ENCODE peak calls at places on chromosomes 13 and 19, in five cellular contexts. One of them, this sample, is unnamed.

GRCh38 chr13:27024062-27024461 is 147.5 kb downstream of the USP12 start:
- DNase-seq in gastrocnemius medialis: no peak
- DNase-seq in right lobe of liver: no peak
- DNase-seq in CD8-positive, alpha-beta T cell: no peak
- DNase-seq in CD8-positive, alpha-beta memory T cell: no peak
- DNase-seq in this sample: no peak

GRCh38 chr13:30466358-30466714 is 600 bp upstream of the HMGB1 start:
- DNase-seq in gastrocnemius medialis: no peak
- DNase-seq in right lobe of liver: no peak
- DNase-seq in CD8-positive, alpha-beta T cell: no peak
- DNase-seq in CD8-positive, alpha-beta memory T cell: no peak
- DNase-seq in this sample: no peak

GRCh38 chr13:32791545-32792172 is 205.4 kb downstream of the PDS5B start:
- DNase-seq in gastrocnemius medialis: no peak
- DNase-seq in right lobe of liver: no peak
- DNase-seq in CD8-positive, alpha-beta T cell: no peak
- DNase-seq in CD8-positive, alpha-beta memory T cell: peak; percentile 48
- DNase-seq in this sample: no peak

GRCh38 chr19:34936184-34936583 is 9.5 kb downstream of the ZNF30 start:
- DNase-seq in gastrocnemius medialis: no peak
- DNase-seq in right lobe of liver: no peak
- DNase-seq in CD8-positive, alpha-beta T cell: no peak
- DNase-seq in CD8-positive, alpha-beta memory T cell: no peak
- DNase-seq in this sample: no peak

GRCh38 chr19:54638683-54639082 is 8.4 kb downstream of the LILRB1 start:
- DNase-seq in gastrocnemius medialis: no peak
- DNase-seq in right lobe of liver: no peak
- DNase-seq in CD8-positive, alpha-beta T cell: no peak
- DNase-seq in CD8-positive, alpha-beta memory T cell: no peak
- DNase-seq in this sample: no peak

GRCh38 chr13:31201341-31202024 is 1.7 kb downstream of the B3GLCT start:
- DNase-seq in gastrocnemius medialis: peak; percentile 23
- DNase-seq in right lobe of liver: peak; percentile 69
- DNase-seq in CD8-positive, alpha-beta T cell: no peak
- DNase-seq in CD8-positive, alpha-beta memory T cell: no peak
- DNase-seq in this sample: no peak

GRCh38 chr13:91058066-91058465 is 289.4 kb upstream of the MIR17HG start:
- DNase-seq in gastrocnemius medialis: no peak
- DNase-seq in right lobe of liver: no peak
- DNase-seq in CD8-positive, alpha-beta T cell: no peak
- DNase-seq in CD8-positive, alpha-beta memory T cell: no peak
- DNase-seq in this sample: no peak

GRCh38 chr19:55179570-55180484 is at the start of gene SYT5:
- DNase-seq in gastrocnemius medialis: no peak
- DNase-seq in right lobe of liver: no peak
- DNase-seq in CD8-positive, alpha-beta T cell: peak; percentile 63
- DNase-seq in CD8-positive, alpha-beta memory T cell: peak; percentile 76
- DNase-seq in this sample: peak; percentile 28

GRCh38 chr13:87975035-87975434 is 303.9 kb downstream of the SLITRK5 start:
- DNase-seq in gastrocnemius medialis: no peak
- DNase-seq in right lobe of liver: no peak
- DNase-seq in CD8-positive, alpha-beta T cell: no peak
- DNase-seq in CD8-positive, alpha-beta memory T cell: no peak
- DNase-seq in this sample: no peak

GRCh38 chr19:9721861-9722260 is 46.7 kb downstream of the ZNF846 start:
- DNase-seq in gastrocnemius medialis: no peak
- DNase-seq in right lobe of liver: no peak
- DNase-seq in CD8-positive, alpha-beta T cell: no peak
- DNase-seq in CD8-positive, alpha-beta memory T cell: no peak
- DNase-seq in this sample: no peak

GRCh38 chr19:55809381-55810058 is 22.3 kb downstream of the NLRP11 start:
- DNase-seq in gastrocnemius medialis: peak; percentile 14
- DNase-seq in right lobe of liver: peak; percentile 81
- DNase-seq in CD8-positive, alpha-beta T cell: no peak
- DNase-seq in CD8-positive, alpha-beta memory T cell: no peak
- DNase-seq in this sample: no peak

GRCh38 chr13:98327326-98328314 is 150.6 kb upstream of the RNF113B start:
- DNase-seq in gastrocnemius medialis: no peak
- DNase-seq in right lobe of liver: no peak
- DNase-seq in CD8-positive, alpha-beta T cell: no peak
- DNase-seq in CD8-positive, alpha-beta memory T cell: no peak
- DNase-seq in this sample: no peak

GRCh38 chr13:109146912-109147624 is 517.7 kb downstream of the MYO16 start:
- DNase-seq in gastrocnemius medialis: no peak
- DNase-seq in right lobe of liver: no peak
- DNase-seq in CD8-positive, alpha-beta T cell: no peak
- DNase-seq in CD8-positive, alpha-beta memory T cell: no peak
- DNase-seq in this sample: no peak

GRCh38 chr19:34364830-34365462 is at the start of gene GPI:
- DNase-seq in gastrocnemius medialis: peak; percentile 59
- DNase-seq in right lobe of liver: peak; percentile 75
- DNase-seq in CD8-positive, alpha-beta T cell: peak; percentile 63
- DNase-seq in CD8-positive, alpha-beta memory T cell: peak; percentile 74
- DNase-seq in this sample: peak; percentile 68

GRCh38 chr19:54164369-54165068 is 5.0 kb upstream of the LENG1 start:
- DNase-seq in gastrocnemius medialis: no peak
- DNase-seq in right lobe of liver: no peak
- DNase-seq in CD8-positive, alpha-beta T cell: peak; percentile 49
- DNase-seq in CD8-positive, alpha-beta memory T cell: peak; percentile 65
- DNase-seq in this sample: no peak

GRCh38 chr13:30932481-30933333 is at the start of gene TEX26:
- DNase-seq in gastrocnemius medialis: no peak
- DNase-seq in right lobe of liver: no peak
- DNase-seq in CD8-positive, alpha-beta T cell: no peak
- DNase-seq in CD8-positive, alpha-beta memory T cell: no peak
- DNase-seq in this sample: no peak

GRCh38 chr13:106700007-106700950 is 132.3 kb upstream of the ARGLU1 start:
- DNase-seq in gastrocnemius medialis: no peak
- DNase-seq in right lobe of liver: no peak
- DNase-seq in CD8-positive, alpha-beta T cell: no peak
- DNase-seq in CD8-positive, alpha-beta memory T cell: no peak
- DNase-seq in this sample: no peak

GRCh38 chr13:113973218-113974164 is at the start of gene C13orf46:
- DNase-seq in gastrocnemius medialis: peak; percentile 9
- DNase-seq in right lobe of liver: peak; percentile 90
- DNase-seq in CD8-positive, alpha-beta T cell: peak; percentile 13
- DNase-seq in CD8-positive, alpha-beta memory T cell: no peak
- DNase-seq in this sample: no peak

GRCh38 chr13:106466691-106467405 is 68.6 kb downstream of the EFNB2 start:
- DNase-seq in gastrocnemius medialis: no peak
- DNase-seq in right lobe of liver: no peak
- DNase-seq in CD8-positive, alpha-beta T cell: no peak
- DNase-seq in CD8-positive, alpha-beta memory T cell: no peak
- DNase-seq in this sample: no peak

GRCh38 chr13:28531956-28532225 is 37.0 kb upstream of the FLT1 start:
- DNase-seq in gastrocnemius medialis: no peak
- DNase-seq in right lobe of liver: no peak
- DNase-seq in CD8-positive, alpha-beta T cell: no peak
- DNase-seq in CD8-positive, alpha-beta memory T cell: no peak
- DNase-seq in this sample: no peak

GRCh38 chr19:39410620-39411005 is 1.9 kb upstream of the PLEKHG2 start:
- DNase-seq in gastrocnemius medialis: no peak
- DNase-seq in right lobe of liver: no peak
- DNase-seq in CD8-positive, alpha-beta T cell: no peak
- DNase-seq in CD8-positive, alpha-beta memory T cell: no peak
- DNase-seq in this sample: no peak

GRCh38 chr13:24036115-24036514 is 124.4 kb upstream of the SPATA13 start:
- DNase-seq in gastrocnemius medialis: no peak
- DNase-seq in right lobe of liver: no peak
- DNase-seq in CD8-positive, alpha-beta T cell: no peak
- DNase-seq in CD8-positive, alpha-beta memory T cell: no peak
- DNase-seq in this sample: no peak

GRCh38 chr13:24040835-24041234 is 119.7 kb upstream of the SPATA13 start:
- DNase-seq in gastrocnemius medialis: no peak
- DNase-seq in right lobe of liver: no peak
- DNase-seq in CD8-positive, alpha-beta T cell: no peak
- DNase-seq in CD8-positive, alpha-beta memory T cell: no peak
- DNase-seq in this sample: no peak

GRCh38 chr13:24039621-24040475 is 120.7 kb upstream of the SPATA13 start:
- DNase-seq in gastrocnemius medialis: no peak
- DNase-seq in right lobe of liver: no peak
- DNase-seq in CD8-positive, alpha-beta T cell: no peak
- DNase-seq in CD8-positive, alpha-beta memory T cell: no peak
- DNase-seq in this sample: no peak

GRCh38 chr13:24038846-24039330 is 121.6 kb upstream of the SPATA13 start:
- DNase-seq in gastrocnemius medialis: no peak
- DNase-seq in right lobe of liver: no peak
- DNase-seq in CD8-positive, alpha-beta T cell: no peak
- DNase-seq in CD8-positive, alpha-beta memory T cell: no peak
- DNase-seq in this sample: peak; percentile 53

DNA sequence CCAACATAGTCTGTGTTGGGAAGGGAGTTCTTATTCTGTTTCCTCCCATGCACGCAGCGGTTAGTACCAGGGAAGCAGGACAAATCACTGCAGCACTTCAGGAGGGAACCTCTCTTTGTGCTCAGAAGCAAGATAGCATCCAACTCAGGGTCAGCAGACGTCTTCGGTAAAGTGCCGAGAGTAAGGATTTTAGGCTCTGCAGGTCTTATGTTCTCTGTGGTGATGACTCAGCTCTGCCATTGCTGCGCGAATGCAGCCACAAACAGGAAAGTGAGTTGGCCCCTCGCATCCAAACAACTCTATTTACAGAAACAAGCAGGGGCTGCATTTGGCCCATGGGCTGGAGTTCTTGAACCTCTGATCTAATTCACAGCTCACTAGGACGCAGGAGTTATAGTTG is 122.1 kb upstream of the SPATA13 start:
- DNase-seq in gastrocnemius medialis: no peak
- DNase-seq in right lobe of liver: no peak
- DNase-seq in CD8-positive, alpha-beta T cell: no peak
- DNase-seq in CD8-positive, alpha-beta memory T cell: no peak
- DNase-seq in this sample: no peak
- H3K27ac ChIP-seq in gastrocnemius medialis: no peak overlapping the region
- H3K27ac ChIP-seq in right lobe of liver: no peak overlapping the region
- H3K27ac ChIP-seq in CD8-positive, alpha-beta T cell: no peak overlapping the region
- H3K27ac ChIP-seq in CD8-positive, alpha-beta memory T cell: no peak overlapping the region
- H3K27ac ChIP-seq in this sample: peak overlapping the region; percentile 97

GRCh38 chr13:40640202-40640601 is 26.2 kb downstream of the FOXO1 start:
- DNase-seq in gastrocnemius medialis: peak; percentile 46
- DNase-seq in right lobe of liver: no peak
- DNase-seq in CD8-positive, alpha-beta T cell: peak; percentile 24
- DNase-seq in CD8-positive, alpha-beta memory T cell: no peak
- DNase-seq in this sample: no peak

GRCh38 chr13:40639226-40639681 is 27.2 kb downstream of the FOXO1 start:
- DNase-seq in gastrocnemius medialis: peak; percentile 45
- DNase-seq in right lobe of liver: no peak
- DNase-seq in CD8-positive, alpha-beta T cell: no peak
- DNase-seq in CD8-positive, alpha-beta memory T cell: no peak
- DNase-seq in this sample: no peak

GRCh38 chr13:40644838-40645620 is 21.4 kb downstream of the FOXO1 start:
- DNase-seq in gastrocnemius medialis: peak; percentile 62
- DNase-seq in right lobe of liver: no peak
- DNase-seq in CD8-positive, alpha-beta T cell: no peak
- DNase-seq in CD8-positive, alpha-beta memory T cell: no peak
- DNase-seq in this sample: no peak

GRCh38 chr13:40637644-40638043 is 28.8 kb downstream of the FOXO1 start:
- DNase-seq in gastrocnemius medialis: no peak
- DNase-seq in right lobe of liver: no peak
- DNase-seq in CD8-positive, alpha-beta T cell: no peak
- DNase-seq in CD8-positive, alpha-beta memory T cell: no peak
- DNase-seq in this sample: no peak

DNA sequence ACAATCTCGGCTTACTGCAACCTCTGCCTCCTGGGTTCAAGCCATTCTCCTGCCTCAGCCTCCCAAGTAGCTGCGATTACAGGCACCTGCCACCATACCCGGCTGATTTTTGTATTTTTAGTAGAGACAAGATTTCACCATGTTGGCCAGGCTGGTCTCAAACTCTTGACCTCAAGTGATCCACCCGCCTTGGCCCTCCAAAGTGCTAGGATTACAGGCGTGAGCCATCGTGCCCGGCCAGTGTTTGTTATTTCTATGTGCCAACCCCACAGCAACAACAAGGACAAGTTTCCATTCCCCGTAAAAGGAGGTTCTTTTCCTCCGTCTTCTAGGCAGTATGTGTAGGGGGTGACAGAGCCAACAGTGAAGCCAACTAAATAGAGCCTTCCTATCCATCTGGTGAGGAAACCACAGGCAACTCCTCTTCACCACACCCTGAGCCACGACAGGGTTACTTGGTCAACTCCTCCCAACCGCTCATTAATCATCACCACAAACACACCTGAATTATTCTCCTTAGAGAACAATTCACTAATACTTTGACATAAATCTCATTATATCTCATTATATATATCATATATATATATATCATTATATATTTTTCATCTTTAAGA is 25.5 kb downstream of the FOXO1 start:
- DNase-seq in gastrocnemius medialis: peak; percentile 70
- DNase-seq in right lobe of liver: no peak
- DNase-seq in CD8-positive, alpha-beta T cell: no peak
- DNase-seq in CD8-positive, alpha-beta memory T cell: no peak
- DNase-seq in this sample: no peak
- H3K27ac ChIP-seq in gastrocnemius medialis: peak overlapping the region; percentile 69
- H3K27ac ChIP-seq in right lobe of liver: no peak overlapping the region
- H3K27ac ChIP-seq in CD8-positive, alpha-beta T cell: no peak overlapping the region
- H3K27ac ChIP-seq in CD8-positive, alpha-beta memory T cell: no peak overlapping the region
- H3K27ac ChIP-seq in this sample: no peak overlapping the region

GRCh38 chr19:53161123-53161522 is 2.3 kb upstream of the ZNF347 start:
- DNase-seq in gastrocnemius medialis: no peak
- DNase-seq in right lobe of liver: no peak
- DNase-seq in CD8-positive, alpha-beta T cell: no peak
- DNase-seq in CD8-positive, alpha-beta memory T cell: no peak
- DNase-seq in this sample: no peak

GRCh38 chr19:53156888-53157287 is 2.0 kb downstream of the ZNF347 start:
- DNase-seq in gastrocnemius medialis: no peak
- DNase-seq in right lobe of liver: no peak
- DNase-seq in CD8-positive, alpha-beta T cell: no peak
- DNase-seq in CD8-positive, alpha-beta memory T cell: no peak
- DNase-seq in this sample: no peak

GRCh38 chr19:53157601-53158000 is 1.3 kb downstream of the ZNF347 start:
- DNase-seq in gastrocnemius medialis: no peak
- DNase-seq in right lobe of liver: no peak
- DNase-seq in CD8-positive, alpha-beta T cell: no peak
- DNase-seq in CD8-positive, alpha-beta memory T cell: no peak
- DNase-seq in this sample: no peak

GRCh38 chr19:53160350-53160749 is 1.5 kb upstream of the ZNF347 start:
- DNase-seq in gastrocnemius medialis: no peak
- DNase-seq in right lobe of liver: no peak
- DNase-seq in CD8-positive, alpha-beta T cell: no peak
- DNase-seq in CD8-positive, alpha-beta memory T cell: no peak
- DNase-seq in this sample: no peak

GRCh38 chr19:53158119-53158656 is 665 bp downstream of the ZNF347 start:
- DNase-seq in gastrocnemius medialis: peak; percentile 12
- DNase-seq in right lobe of liver: peak; percentile 42
- DNase-seq in CD8-positive, alpha-beta T cell: peak; percentile 48
- DNase-seq in CD8-positive, alpha-beta memory T cell: no peak
- DNase-seq in this sample: no peak
- H3K27ac ChIP-seq in gastrocnemius medialis: peak overlapping the region; percentile 60
- H3K27ac ChIP-seq in right lobe of liver: peak overlapping the region; percentile 40
- H3K27ac ChIP-seq in CD8-positive, alpha-beta T cell: peak overlapping the region; percentile 52
- H3K27ac ChIP-seq in CD8-positive, alpha-beta memory T cell: peak overlapping the region; percentile 57
- H3K27ac ChIP-seq in this sample: peak overlapping the region; percentile 71

DNA sequence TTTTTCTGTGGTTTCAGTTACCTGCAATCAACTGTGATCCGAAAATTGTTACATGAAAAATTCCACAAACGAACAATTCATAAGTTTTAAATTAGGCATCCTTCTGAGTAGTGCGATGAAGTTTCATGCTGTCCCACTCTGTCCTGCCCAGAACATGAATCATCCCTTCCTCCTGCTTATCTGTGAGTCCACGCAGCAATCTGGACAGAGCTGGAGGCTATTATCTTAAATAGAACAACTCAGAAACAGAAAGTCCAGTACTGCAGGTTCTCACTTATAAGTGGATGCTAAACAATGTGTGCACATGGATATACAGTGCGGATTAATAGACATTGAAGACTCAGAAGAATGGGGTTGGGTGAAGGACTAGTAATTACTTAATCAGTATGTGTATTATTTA is 583.7 kb upstream of the SPRY2 start:
- DNase-seq in gastrocnemius medialis: no peak
- DNase-seq in right lobe of liver: no peak
- DNase-seq in CD8-positive, alpha-beta T cell: no peak
- DNase-seq in CD8-positive, alpha-beta memory T cell: no peak
- DNase-seq in this sample: no peak
- H3K27ac ChIP-seq in gastrocnemius medialis: no peak overlapping the region
- H3K27ac ChIP-seq in right lobe of liver: no peak overlapping the region
- H3K27ac ChIP-seq in CD8-positive, alpha-beta T cell: no peak overlapping the region
- H3K27ac ChIP-seq in CD8-positive, alpha-beta memory T cell: no peak overlapping the region
- H3K27ac ChIP-seq in this sample: no peak overlapping the region